ENCODE peak calls at places on chromosomes 5 and 9, in five cellular contexts. O, Q, H, G and P are unnamed samples.

GRCh38 chr5:169161022-169161680 is 139.8 kb downstream of the SLIT3 start:
- DNase-seq in O (peak), Q (peak), H (no peak), G (peak), P (no peak)

GRCh38 chr9:133502112-133502511 is 22.6 kb downstream of the MYMK start:
- DNase-seq in O (no peak), Q (no peak), H (no peak), G (no peak), P (no peak)

GRCh38 chr9:132994410-132995120 is 16.1 kb downstream of the GFI1B start:
- DNase-seq in O (no peak), Q (no peak), H (peak), G (no peak), P (no peak)

GRCh38 chr5:161547573-161548471 is 1.3 kb upstream of the GABRB2 start:
- DNase-seq in O (peak), Q (no peak), H (no peak), G (peak), P (no peak)

GRCh38 chr9:4714266-4715016 is 26.6 kb downstream of the AK3 start:
- DNase-seq in O (no peak), Q (no peak), H (no peak), G (no peak), P (no peak)

GRCh38 chr5:92518318-92518913 is 1062.6 kb downstream of the NR2F1-AS1 start:
- DNase-seq in O (no peak), Q (peak), H (no peak), G (no peak), P (no peak)

GRCh38 chr5:64165500-64166200 is at the start of gene RNF180:
- DNase-seq in O (no peak), Q (peak), H (peak), G (peak), P (peak)

GRCh38 chr5:138448481-138449398 is 9.9 kb downstream of the REEP2 start:
- DNase-seq in O (no peak), Q (no peak), H (no peak), G (no peak), P (no peak)

GRCh38 chr9:135275163-135275925 is 187.9 kb downstream of the OLFM1 start:
- DNase-seq in O (no peak), Q (no peak), H (peak), G (no peak), P (no peak)

GRCh38 chr9:91034521-91034920 is 232.9 kb downstream of the SYK start:
- DNase-seq in O (no peak), Q (no peak), H (no peak), G (no peak), P (no peak)

GRCh38 chr9:90385126-90385525 is 257.5 kb downstream of the DIRAS2 start:
- DNase-seq in O (no peak), Q (no peak), H (no peak), G (no peak), P (no peak)

GRCh38 chr5:158209219-158209908 is 350.4 kb upstream of the CLINT1 start:
- DNase-seq in O (no peak), Q (no peak), H (no peak), G (no peak), P (no peak)

GRCh38 chr9:36008774-36009300 is 27.9 kb upstream of the RECK start:
- DNase-seq in O (peak), Q (peak), H (peak), G (peak), P (peak)

GRCh38 chr5:93277001-93277400 is 304.0 kb downstream of the NR2F1-AS1 start:
- DNase-seq in O (no peak), Q (no peak), H (no peak), G (no peak), P (no peak)

GRCh38 chr5:60820593-60821487 is 23.2 kb downstream of the ELOVL7 start:
- DNase-seq in O (no peak), Q (no peak), H (no peak), G (no peak), P (no peak)

GRCh38 chr9:100269656-100270055 is 83.1 kb downstream of the TEX10 start:
- DNase-seq in O (no peak), Q (no peak), H (no peak), G (no peak), P (no peak)

GRCh38 chr9:132210472-132211145 is 48.8 kb downstream of the NTNG2 start:
- DNase-seq in O (no peak), Q (no peak), H (no peak), G (no peak), P (no peak)

GRCh38 chr9:107243757-107244156 is 39.3 kb upstream of the RAD23B start:
- DNase-seq in O (no peak), Q (no peak), H (no peak), G (no peak), P (no peak)

GRCh38 chr5:16886793-16887345 is 49.2 kb downstream of the MYO10 start:
- DNase-seq in O (no peak), Q (no peak), H (no peak), G (no peak), P (no peak)

GRCh38 chr5:90344693-90345092 is 64.9 kb downstream of the CETN3 start:
- DNase-seq in O (no peak), Q (no peak), H (no peak), G (no peak), P (no peak)

GRCh38 chr5:69364414-69364813 is 4.9 kb downstream of the AK6 start:
- DNase-seq in O (no peak), Q (peak), H (no peak), G (no peak), P (no peak)

GRCh38 chr9:127865645-127866464 is 11.4 kb upstream of the ENG start:
- DNase-seq in O (no peak), Q (no peak), H (no peak), G (no peak), P (no peak)

GRCh38 chr9:109355564-109356297 is 34.9 kb upstream of the EPB41L4B start:
- DNase-seq in O (no peak), Q (no peak), H (no peak), G (no peak), P (no peak)

GRCh38 chr9:106859957-106860715 is 2.8 kb upstream of the ZNF462 start:
- DNase-seq in O (no peak), Q (peak), H (peak), G (peak), P (peak)

GRCh38 chr9:129840024-129840423 is 4.8 kb downstream of the USP20 start:
- DNase-seq in O (no peak), Q (no peak), H (no peak), G (no peak), P (no peak)

GRCh38 chr5:157059093-157059539 is at the start of gene HAVCR1:
- DNase-seq in O (no peak), Q (no peak), H (no peak), G (no peak), P (no peak)

GRCh38 chr9:133702798-133703570 is 35.2 kb downstream of the SARDH start:
- DNase-seq in O (no peak), Q (no peak), H (peak), G (no peak), P (no peak)

GRCh38 chr5:56633950-56634349 is 181.4 kb upstream of the MAP3K1 start:
- DNase-seq in O (no peak), Q (no peak), H (no peak), G (no peak), P (no peak)

GRCh38 chr5:135835766-135836165 is 1.3 kb downstream of the SLC25A48 start:
- DNase-seq in O (no peak), Q (no peak), H (no peak), G (no peak), P (peak)

GRCh38 chr9:134036130-134036529 is 10.8 kb downstream of the BRD3OS start:
- DNase-seq in O (no peak), Q (no peak), H (no peak), G (no peak), P (no peak)

GRCh38 chr9:20532584-20532983 is 89.7 kb downstream of the MLLT3 start:
- DNase-seq in O (no peak), Q (no peak), H (no peak), G (no peak), P (no peak)

GRCh38 chr9:109861918-109862317 is 81.9 kb downstream of the PALM2AKAP2 start:
- DNase-seq in O (no peak), Q (no peak), H (no peak), G (no peak), P (no peak)

GRCh38 chr5:72453260-72453775 is 53.9 kb downstream of the ZNF366 start:
- DNase-seq in O (no peak), Q (no peak), H (no peak), G (no peak), P (no peak)

GRCh38 chr5:172782169-172783039 is 11.4 kb upstream of the DUSP1 start:
- DNase-seq in O (no peak), Q (no peak), H (no peak), G (no peak), P (no peak)

GRCh38 chr9:118882674-118883073 is 486.6 kb downstream of the BRINP1 start:
- DNase-seq in O (peak), Q (peak), H (no peak), G (no peak), P (no peak)

GRCh38 chr5:139014726-139015125 is 139.6 kb upstream of the LRRTM2 start:
- DNase-seq in O (peak), Q (peak), H (no peak), G (no peak), P (no peak)